ENCODE peak calls at places on chromosomes 3 and 15, in eight cellular contexts. A is lower lobe of right lung; O is stimulated activated CD4-positive, alpha-beta T cell treated with anti-CD3 and anti-CD28 coated beads, Interleukin-12 subunit alpha, Interleukin-12 subunit beta, amount 100 ng/mL, for 4 hours; N is naive thymus-derived CD4-positive, alpha-beta T cell; T is stimulated activated CD8-positive, alpha-beta memory T cell treated with anti-CD3 and anti-CD28 coated beads, Interleukin-7, amount 100 ng/mL, for 4 hours; K is NCI-H1092 treated with DMSO at 0.1 percent for 48 hours; M is uterus; Y is GM03348. I is an unnamed sample.

GRCh38 chr15:51726302-51727073 is 11.0 kb downstream of the LYSMD2 start:
- DNase-seq in K (no peak), M (peak; percentile 91), O (peak; percentile 30), N (no peak), T (peak; percentile 40), Y (peak; percentile 84), A (no peak), I (peak; percentile 11)

GRCh38 chr3:64270143-64270542 is 44.9 kb upstream of the PRICKLE2 start:
- DNase-seq in K (no peak), O (no peak), Y (no peak), M (no peak), T (no peak), A (no peak), N (no peak), I (no peak)

GRCh38 chr3:6622260-6622659 is 238.7 kb upstream of the GRM7 start:
- DNase-seq in T (no peak), M (no peak), A (no peak), N (no peak), K (no peak), O (no peak), Y (no peak), I (no peak)

GRCh38 chr3:51539291-51539891 is 872 bp downstream of the RAD54L2 start:
- DNase-seq in N (peak; percentile 3), A (no peak), O (peak; percentile 19), T (peak; percentile 17), Y (peak; percentile 78), K (no peak), M (peak; percentile 14), I (no peak)

GRCh38 chr15:46151786-46152185 is 517.0 kb downstream of the SQOR start:
- DNase-seq in N (no peak), O (no peak), A (no peak), T (no peak), K (no peak), Y (no peak), M (no peak), I (no peak)

GRCh38 chr15:88518903-88519302 is 27.6 kb downstream of the DET1 start:
- DNase-seq in M (no peak), A (no peak), T (no peak), Y (no peak), K (no peak), N (no peak), O (no peak), I (no peak)

GRCh38 chr15:99445272-99445850 is 120.4 kb upstream of the MEF2A start:
- DNase-seq in Y (no peak), T (no peak), M (no peak), A (no peak), K (no peak), N (no peak), O (no peak), I (no peak)

GRCh38 chr15:96340611-96341464 is 10.3 kb downstream of the NR2F2 start:
- DNase-seq in A (peak; percentile 56), O (no peak), N (no peak), M (peak; percentile 64), K (peak; percentile 50), Y (peak; percentile 74), T (no peak), I (no peak)

GRCh38 chr15:100623301-100623700 is 20.9 kb downstream of the ASB7 start:
- DNase-seq in N (no peak), M (no peak), Y (no peak), A (no peak), K (no peak), O (no peak), T (no peak), I (no peak)

GRCh38 chr3:196339044-196339443 is 856 bp upstream of the TM4SF19 start:
- DNase-seq in Y (no peak), N (no peak), M (no peak), O (no peak), K (no peak), T (no peak), A (no peak), I (no peak)

GRCh38 chr3:176310641-176311040 is 886.6 kb downstream of the TBL1XR1 start:
- DNase-seq in T (no peak), K (no peak), Y (no peak), O (no peak), N (no peak), M (no peak), A (no peak), I (no peak)

GRCh38 chr3:113193719-113194118 is 17.6 kb upstream of the BOC start:
- DNase-seq in A (no peak), Y (no peak), O (no peak), K (no peak), M (no peak), T (no peak), N (no peak), I (no peak)

GRCh38 chr3:143658869-143659268 is 189.4 kb downstream of the SLC9A9 start:
- DNase-seq in O (no peak), A (no peak), T (no peak), K (no peak), N (no peak), Y (peak; percentile 51), M (no peak), I (no peak)

GRCh38 chr3:124529826-124530571 is 200.3 kb upstream of the UMPS start:
- DNase-seq in T (no peak), N (no peak), O (no peak), A (no peak), Y (no peak), K (no peak), M (no peak), I (no peak)

GRCh38 chr3:185150561-185150960 is 2.3 kb downstream of the C3orf70 start:
- DNase-seq in N (no peak), O (no peak), K (no peak), A (no peak), T (no peak), Y (no peak), M (no peak), I (no peak)

GRCh38 chr15:32683231-32683630 is 34.6 kb upstream of the GREM1 start:
- DNase-seq in T (no peak), M (no peak), Y (no peak), K (no peak), N (no peak), O (no peak), A (no peak), I (no peak)

GRCh38 chr3:188734395-188734794 is 437.4 kb upstream of the TPRG1 start:
- DNase-seq in M (no peak), N (no peak), T (no peak), Y (no peak), O (no peak), K (peak; percentile 83), A (no peak), I (no peak)

GRCh38 chr15:60326824-60327654 is 70.7 kb downstream of the ANXA2 start:
- DNase-seq in A (no peak), O (no peak), T (no peak), N (peak; percentile 61), M (no peak), K (peak; percentile 40), Y (peak; percentile 54), I (peak; percentile 7)

GRCh38 chr15:95770191-95770590 is 560.3 kb upstream of the NR2F2 start:
- DNase-seq in O (no peak), T (no peak), K (no peak), M (no peak), Y (peak; percentile 27), A (no peak), N (no peak), I (no peak)

GRCh38 chr3:124829819-124830554 is 57.2 kb downstream of the ITGB5 start:
- DNase-seq in A (no peak), T (no peak), Y (peak; percentile 51), K (no peak), N (no peak), O (no peak), M (no peak), I (no peak)

GRCh38 chr3:183253961-183254815 is 1.1 kb downstream of the B3GNT5 start:
- DNase-seq in O (peak; percentile 27), Y (peak; percentile 40), T (peak; percentile 17), A (peak; percentile 74), M (peak; percentile 37), K (no peak), N (peak; percentile 11), I (no peak)

GRCh38 chr15:62138124-62138523 is 27.0 kb downstream of the C2CD4B start:
- DNase-seq in A (no peak), Y (no peak), K (no peak), M (peak; percentile 54), O (no peak), N (no peak), T (no peak), I (no peak)

GRCh38 chr3:81452406-81452805 is 309.0 kb downstream of the GBE1 start:
- DNase-seq in O (no peak), T (no peak), Y (no peak), M (no peak), K (no peak), A (no peak), N (no peak), I (no peak)

GRCh38 chr3:46981932-46982471 is 2.5 kb downstream of the NBEAL2 start:
- DNase-seq in Y (no peak), N (no peak), O (no peak), A (peak; percentile 78), K (no peak), T (no peak), M (no peak), I (no peak)

GRCh38 chr3:124760601-124761000 is 30.3 kb downstream of the UMPS start:
- DNase-seq in N (no peak), M (no peak), T (no peak), O (no peak), K (peak; percentile 4), A (no peak), Y (peak; percentile 71), I (no peak)

GRCh38 chr3:46114324-46114988 is 87.2 kb upstream of the XCR1 start:
- DNase-seq in K (no peak), N (no peak), O (no peak), A (no peak), Y (peak; percentile 46), M (peak; percentile 33), T (no peak), I (no peak)

GRCh38 chr15:98525625-98526024 is 122.7 kb upstream of the IGF1R start:
- DNase-seq in T (no peak), N (no peak), A (no peak), M (no peak), K (no peak), O (no peak), Y (peak; percentile 55), I (no peak)

I was measured in effector CD4-positive, alpha-beta T cell.